ENCODE peak calls at places on chromosomes 1 and 21, in nine cellular contexts. S is tibial nerve, Q is prostate gland, N is suprapubic skin, P is A549, A is Peyer's patch, R is heart left ventricle, Z is sigmoid colon, M is stomach. D is an unnamed sample. For H3K4me1, the result is how much of the 10 kb centered on the place peaks cover.

GRCh38 chr21:44874240-44874496 is 678 bp upstream of the PTTG1IP start:
- DNase-seq in P (no peak), Q (no peak), R (no peak), M (no peak), N (no peak), Z (no peak), S (no peak), A (no peak), D (no peak)

GRCh38 chr21:29888437-29888836 is 51.4 kb downstream of the GRIK1 start:
- DNase-seq in Z (no peak), R (no peak), A (no peak), Q (no peak), S (no peak), P (no peak), M (no peak), N (no peak), D (no peak)

GRCh38 chr21:24115141-24115540 is 1492.1 kb downstream of the MRPL39 start:
- DNase-seq in Z (no peak), M (no peak), P (no peak), Q (no peak), N (no peak), S (no peak), R (no peak), A (no peak), D (no peak)

GRCh38 chr21:44927587-44928461 is 7.1 kb upstream of the ITGB2 start:
- DNase-seq in N (no peak), R (peak), Q (no peak), A (peak), M (no peak), P (peak), S (no peak), Z (no peak), D (no peak)

GRCh38 chr1:112513112-112513870 is 4.5 kb downstream of the WNT2B start:
- DNase-seq in N (no peak), Q (no peak), Z (no peak), A (peak), R (no peak), M (peak), P (no peak), S (no peak), D (no peak)

GRCh38 chr1:205985330-205986005 is 17.7 kb downstream of the RAB7B start:
- DNase-seq in S (no peak), Q (no peak), N (peak), M (no peak), A (no peak), P (no peak), R (no peak), Z (peak), D (no peak)

GRCh38 chr1:2091611-2092604 is 41.7 kb downstream of the PRKCZ start:
- DNase-seq in A (peak), P (no peak), R (peak), M (peak), N (no peak), Z (no peak), Q (no peak), S (no peak), D (no peak)

GRCh38 chr1:199691540-199691939 is 336.0 kb upstream of the NR5A2 start:
- DNase-seq in R (no peak), A (no peak), N (no peak), S (no peak), Q (no peak), P (no peak), M (no peak), Z (no peak), D (no peak)

GRCh38 chr1:77565321-77565720 is 117.1 kb downstream of the ZZZ3 start:
- DNase-seq in P (no peak), S (no peak), N (no peak), A (no peak), M (no peak), R (no peak), Q (no peak), Z (no peak), D (no peak)

GRCh38 chr1:230796626-230797025 is 49.4 kb downstream of the CAPN9 start:
- DNase-seq in S (no peak), Q (no peak), N (no peak), R (no peak), M (no peak), Z (no peak), P (no peak), A (no peak), D (no peak)

GRCh38 chr1:29055160-29055559 is 68.5 kb downstream of the TMEM200B start:
- DNase-seq in S (no peak), Q (no peak), A (no peak), P (no peak), N (no peak), R (no peak), M (no peak), Z (no peak), D (no peak)

GRCh38 chr1:240526321-240526720 is 85.6 kb downstream of the GREM2 start:
- DNase-seq in Z (no peak), Q (no peak), S (no peak), P (no peak), R (no peak), A (no peak), N (no peak), M (no peak), D (peak)

GRCh38 chr1:209576798-209577197 is 6.7 kb upstream of the CAMK1G start:
- DNase-seq in A (peak), Q (peak), P (peak), S (peak), Z (peak), M (peak), N (peak), R (peak), D (peak)

GRCh38 chr1:113453771-113454083 is 63.4 kb downstream of the MAGI3 start:
- DNase-seq in P (no peak), A (no peak), M (no peak), S (no peak), N (no peak), R (no peak), Q (no peak), Z (no peak), D (no peak)

GRCh38 chr1:107990606-107991005 is 25.6 kb upstream of the VAV3 start:
- DNase-seq in Q (no peak), R (no peak), Z (no peak), P (no peak), A (peak), M (no peak), N (no peak), S (no peak), D (no peak)

GRCh38 chr1:154218545-154218944 is 2.2 kb upstream of the UBAP2L start:
- DNase-seq in Q (no peak), M (no peak), P (no peak), N (no peak), A (no peak), Z (no peak), R (no peak), S (no peak), D (no peak)
- H3K4me1 ChIP-seq in Q (under half), M (half or more), P (half or more), N (under half), A (under half), Z (under half), R (under half), S (under half), D (under half)

GRCh38 chr1:65066766-65067490 is 81.1 kb upstream of the AK4 start:
- DNase-seq in A (peak), N (peak), Q (peak), S (peak), M (peak), Z (peak), P (peak), R (peak), D (peak)
- TF ChIP-seq POLR2A in A (peak), N (no peak), Q (peak), S (peak), M (no peak), Z (peak), P (no peak), R (peak), D (peak)

DNA sequence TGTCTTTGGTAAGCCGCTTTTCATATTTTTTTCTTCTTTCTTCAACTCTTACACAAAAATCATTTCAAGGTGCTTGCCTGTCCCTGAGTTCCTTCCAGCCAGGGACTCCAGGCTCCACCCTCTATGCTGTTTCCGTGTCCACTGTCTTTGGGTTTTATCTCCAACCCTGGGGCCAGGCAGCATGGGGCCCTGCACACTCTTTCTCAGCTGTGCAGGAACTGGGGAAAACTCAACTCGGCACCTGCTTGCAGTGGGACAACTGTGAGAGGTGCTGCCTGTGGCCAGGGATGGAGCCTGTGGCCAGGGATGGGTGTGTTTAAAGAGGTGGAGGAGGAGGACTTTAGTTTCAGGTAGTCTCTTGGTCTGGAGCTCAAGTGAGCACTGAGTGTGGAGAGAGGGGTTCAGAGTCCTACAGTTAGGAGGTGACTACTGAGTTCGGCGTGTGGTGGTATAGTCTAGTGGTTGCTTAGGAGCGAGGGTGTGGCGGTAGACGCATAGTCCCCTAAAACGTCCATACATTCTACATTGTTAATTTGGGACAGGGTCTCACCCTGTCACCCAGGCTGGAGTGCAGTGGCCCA is 13.4 kb downstream of the TNFRSF8 start:
- DNase-seq in Z (no peak), N (no peak), A (no peak), Q (no peak), R (no peak), M (no peak), S (no peak), P (no peak), D (no peak)
- H3K4me1 ChIP-seq in Z (under half), N (under half), A (under half), Q (under half), R (under half), M (under half), S (under half), P (under half), D (under half)

DNA sequence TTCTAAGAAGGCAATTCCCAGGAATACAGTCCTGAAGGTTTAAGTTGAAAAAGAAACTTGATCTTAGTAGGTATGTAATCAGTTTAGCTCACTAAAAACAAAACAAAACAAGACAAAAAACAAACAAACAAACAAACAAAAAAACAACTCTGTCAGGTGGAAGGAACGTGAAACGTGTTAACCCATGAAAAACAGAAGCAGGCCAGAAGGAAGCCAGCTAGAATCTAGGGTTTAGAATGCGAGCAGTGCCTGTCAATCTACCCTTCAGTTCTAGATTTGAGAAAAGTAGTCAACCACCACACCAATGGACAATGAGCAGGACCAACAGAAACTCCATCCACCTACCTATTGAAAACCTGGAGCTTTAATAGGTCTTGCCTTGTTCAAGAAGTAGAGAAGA is 59.3 kb downstream of the LEPR start:
- DNase-seq in M (no peak), N (no peak), A (no peak), S (no peak), Z (no peak), R (no peak), Q (no peak), P (no peak), D (no peak)
- TF ChIP-seq POLR2A in M (no peak), N (no peak), A (no peak), S (no peak), Z (no peak), R (no peak), Q (no peak), P (no peak), D (no peak)

GRCh38 chr1:41432481-41433280 is 51.8 kb downstream of the EDN2 start:
- DNase-seq in S (peak), N (peak), M (peak), Q (peak), Z (peak), A (peak), P (peak), R (peak), D (peak)

GRCh38 chr1:41434748-41435449 is 49.6 kb downstream of the EDN2 start:
- DNase-seq in Q (no peak), A (no peak), S (no peak), M (no peak), P (no peak), N (no peak), R (no peak), Z (no peak), D (no peak)

GRCh38 chr1:41431490-41432350 is 52.8 kb downstream of the EDN2 start:
- DNase-seq in Z (no peak), Q (no peak), S (no peak), R (peak), M (peak), P (no peak), A (no peak), N (no peak), D (no peak)

GRCh38 chr1:41434306-41434705 is 50.2 kb downstream of the EDN2 start:
- DNase-seq in M (no peak), Z (no peak), P (no peak), R (no peak), S (no peak), Q (no peak), A (no peak), N (no peak), D (no peak)

GRCh38 chr1:41433501-41433900 is 51.0 kb downstream of the EDN2 start:
- DNase-seq in M (no peak), R (no peak), S (no peak), N (no peak), Z (no peak), Q (no peak), A (no peak), P (no peak), D (no peak)
- H3K4me1 ChIP-seq in M (under half), R (under half), S (under half), N (under half), Z (under half), Q (under half), A (under half), P (under half), D (under half)

DNA sequence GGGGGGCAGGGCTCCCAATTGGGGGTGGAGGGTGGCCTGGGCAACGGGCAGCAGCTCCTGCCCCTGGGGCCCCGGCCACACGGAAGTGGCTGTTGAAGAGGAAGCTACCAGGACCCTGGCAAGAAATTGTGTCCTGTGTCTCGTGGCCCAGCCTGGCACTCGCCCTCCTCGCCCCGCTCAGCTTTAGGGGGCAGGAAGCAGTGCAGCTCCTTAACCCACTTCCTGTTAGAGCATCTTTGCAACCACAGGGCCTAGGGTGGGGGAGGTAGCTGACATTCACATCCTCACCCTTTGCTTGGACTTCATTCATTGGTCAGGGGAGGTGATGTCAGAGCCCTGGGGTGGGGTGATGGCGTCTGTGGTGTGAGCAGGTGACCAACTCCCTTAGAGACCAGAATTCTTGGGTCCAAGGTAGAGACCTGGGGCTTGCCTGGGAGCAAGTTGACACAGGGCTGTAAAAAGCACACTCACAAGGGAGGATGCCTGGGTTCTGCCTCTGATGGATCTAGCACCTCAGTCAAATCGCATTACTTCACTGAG is at the start of gene ARHGAP30:
- DNase-seq in M (peak), Z (peak), S (peak), N (no peak), R (peak), Q (no peak), A (peak), P (no peak), D (peak)
- TF ChIP-seq POLR2A in M (no peak), Z (no peak), S (no peak), N (no peak), R (no peak), Q (no peak), A (no peak), P (no peak), D (no peak)

DNA sequence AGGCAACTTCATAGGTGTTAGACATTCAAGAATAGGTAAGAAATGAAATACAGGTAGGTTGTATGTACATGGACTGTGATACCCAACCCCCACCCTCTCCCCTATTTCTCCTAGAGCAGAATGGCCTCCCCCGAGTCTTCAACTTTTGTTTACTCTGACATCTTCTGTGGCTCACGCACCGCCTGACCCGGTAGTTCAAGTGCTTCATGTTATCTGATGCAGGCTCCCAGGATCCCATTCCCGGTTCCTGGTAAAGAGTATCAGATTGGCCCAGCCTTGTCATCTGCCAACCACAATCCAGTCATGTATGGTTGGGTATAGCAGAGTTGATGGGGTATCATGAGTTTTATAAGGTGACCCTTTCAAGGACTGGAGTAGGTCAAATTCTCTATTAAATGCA is 9.1 kb downstream of the GNAI3 start:
- DNase-seq in P (no peak), S (no peak), Q (no peak), R (no peak), N (no peak), Z (no peak), A (no peak), M (no peak), D (no peak)
- H3K4me1 ChIP-seq in P (under half), S (under half), Q (under half), R (half or more), N (under half), Z (under half), A (under half), M (half or more), D (under half)

GRCh38 chr1:167721617-167722151 is at the start of gene MPZL1:
- DNase-seq in S (peak), M (peak), A (peak), Z (peak), N (peak), Q (peak), P (peak), R (peak), D (peak)
- TF ChIP-seq POLR2A in S (peak), M (no peak), A (peak), Z (peak), N (no peak), Q (peak), P (peak), R (no peak), D (peak)

D was measured in thyroid gland.